ENCODE peak calls at places on chromosomes 12 and 14, in five cellular contexts. N is tibial artery, H is suprapubic skin, V is body of pancreas, C is OCI-LY7. T is an unnamed sample.

GRCh38 chr14:94043756-94044475 is 17.8 kb downstream of the OTUB2 start:
- DNase-seq in H (peak; percentile 46), V (no peak), C (no peak), N (peak; percentile 49), T (no peak)

GRCh38 chr14:105374389-105374788 is 23.9 kb upstream of the TEX22 start:
- DNase-seq in H (no peak), N (no peak), C (no peak), V (no peak), T (no peak)

GRCh38 chr14:103949386-103949785 is 7.1 kb upstream of the RD3L start:
- DNase-seq in V (no peak), C (no peak), H (no peak), N (no peak), T (no peak)

GRCh38 chr14:105473677-105474477 is 744 bp upstream of the CRIP2 start:
- DNase-seq in N (peak; percentile 98), C (no peak), H (peak; percentile 97), V (peak; percentile 88), T (peak; percentile 98)

GRCh38 chr12:53062011-53062961 is 12.4 kb downstream of the TNS2 start:
- DNase-seq in N (peak; percentile 72), H (peak; percentile 55), V (peak; percentile 13), C (no peak), T (no peak)

GRCh38 chr14:103408491-103409155 is 23.4 kb downstream of the MARK3 start:
- DNase-seq in H (no peak), N (no peak), V (peak; percentile 63), C (no peak), T (no peak)

GRCh38 chr14:61864329-61864898 is 102.2 kb downstream of the SNAPC1 start:
- DNase-seq in C (no peak), V (no peak), N (no peak), H (no peak), T (no peak)

GRCh38 chr12:78712834-78713455 is 151.6 kb upstream of the SYT1 start:
- DNase-seq in C (no peak), H (no peak), N (no peak), V (no peak), T (no peak)

GRCh38 chr12:109331546-109331945 is 16.2 kb upstream of the MYO1H start:
- DNase-seq in V (no peak), C (no peak), N (no peak), H (no peak), T (no peak)

GRCh38 chr12:111964935-111965334 is 48.0 kb downstream of the TMEM116 start:
- DNase-seq in C (no peak), V (no peak), N (no peak), H (no peak), T (no peak)

GRCh38 chr12:107760207-107760816 is 625 bp downstream of the PRDM4 start:
- DNase-seq in C (peak; percentile 55), V (peak; percentile 29), H (no peak), N (peak; percentile 69), T (no peak)

GRCh38 chr14:103243764-103244737 is 90.0 kb upstream of the EIF5 start:
- DNase-seq in H (no peak), V (no peak), C (no peak), N (peak; percentile 6), T (no peak)

GRCh38 chr12:78194448-78194847 is 363.8 kb downstream of the NAV3 start:
- DNase-seq in H (no peak), N (no peak), C (no peak), V (no peak), T (no peak)

GRCh38 chr14:58830121-58830520 is 192.4 kb downstream of the DACT1 start:
- DNase-seq in V (no peak), C (no peak), H (no peak), N (no peak), T (no peak)

GRCh38 chr12:111074559-111074958 is 154.2 kb upstream of the MYL2 start:
- DNase-seq in V (peak; percentile 61), C (no peak), N (peak; percentile 37), H (no peak), T (no peak)

GRCh38 chr14:85602366-85602765 is 72.4 kb downstream of the FLRT2 start:
- DNase-seq in V (no peak), H (no peak), N (no peak), C (no peak), T (no peak)

GRCh38 chr14:85604671-85605070 is 74.7 kb downstream of the FLRT2 start:
- DNase-seq in V (no peak), C (no peak), N (no peak), H (no peak), T (no peak)

GRCh38 chr14:85604021-85604420 is 74.1 kb downstream of the FLRT2 start:
- DNase-seq in C (no peak), H (no peak), N (no peak), V (no peak), T (no peak)

GRCh38 chr14:85599939-85600338 is 70.0 kb downstream of the FLRT2 start:
- DNase-seq in C (no peak), N (no peak), H (no peak), V (no peak), T (no peak)

DNA sequence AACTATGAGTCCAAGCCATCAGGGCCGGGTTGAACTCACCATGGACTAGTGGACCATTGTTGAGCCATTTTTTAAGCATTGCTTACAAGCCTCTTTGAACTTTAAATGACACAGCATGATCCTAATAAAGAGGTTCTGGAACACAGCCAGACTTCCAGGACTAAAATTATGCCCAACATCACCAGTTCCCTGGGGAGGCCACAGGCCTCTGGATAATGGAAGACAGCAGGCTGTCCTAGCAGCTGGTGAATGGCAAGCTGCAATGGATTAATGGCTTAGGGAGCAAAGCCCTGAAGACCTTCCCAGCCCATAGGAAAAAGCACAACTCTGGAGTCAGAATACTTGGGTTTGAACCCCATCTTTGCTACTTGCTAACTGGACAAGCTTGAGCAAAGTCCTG is 71.3 kb downstream of the FLRT2 start:
- DNase-seq in C (no peak), N (no peak), H (no peak), V (no peak), T (no peak)
- H3K27ac ChIP-seq in C (no peak overlapping the region), N (no peak overlapping the region), H (no peak overlapping the region), V (peak overlapping the region; percentile 61), T (no peak overlapping the region)

GRCh38 chr14:101876539-101876938 is 87.8 kb upstream of the DYNC1H1 start:
- DNase-seq in H (peak; percentile 86), C (peak; percentile 97), V (peak; percentile 29), N (peak; percentile 81), T (peak; percentile 22)

GRCh38 chr14:101880016-101880297 is 84.4 kb upstream of the DYNC1H1 start:
- DNase-seq in V (no peak), N (no peak), C (no peak), H (no peak), T (no peak)

GRCh38 chr14:101877766-101878165 is 86.6 kb upstream of the DYNC1H1 start:
- DNase-seq in H (no peak), V (no peak), C (no peak), N (no peak), T (no peak)

GRCh38 chr14:101879212-101880015 is 85.0 kb upstream of the DYNC1H1 start:
- DNase-seq in V (no peak), N (no peak), C (no peak), H (no peak), T (no peak)

GRCh38 chr14:101878222-101879211 is 85.9 kb upstream of the DYNC1H1 start:
- DNase-seq in N (no peak), V (peak; percentile 66), H (no peak), C (peak; percentile 44), T (no peak)
- H3K27ac ChIP-seq in N (no peak overlapping the region), V (peak overlapping the region; percentile 84), H (no peak overlapping the region), C (peak overlapping the region; percentile 98), T (no peak overlapping the region)

GRCh38 chr12:58359084-58359483 is 417.7 kb downstream of the ATP23 start:
- DNase-seq in H (peak; percentile 59), V (no peak), C (no peak), N (no peak), T (no peak)

GRCh38 chr12:58356794-58357193 is 415.4 kb downstream of the ATP23 start:
- DNase-seq in H (no peak), C (no peak), V (no peak), N (no peak), T (no peak)

GRCh38 chr12:58363971-58364370 is 422.6 kb downstream of the ATP23 start:
- DNase-seq in N (no peak), H (no peak), V (no peak), C (no peak), T (no peak)

DNA sequence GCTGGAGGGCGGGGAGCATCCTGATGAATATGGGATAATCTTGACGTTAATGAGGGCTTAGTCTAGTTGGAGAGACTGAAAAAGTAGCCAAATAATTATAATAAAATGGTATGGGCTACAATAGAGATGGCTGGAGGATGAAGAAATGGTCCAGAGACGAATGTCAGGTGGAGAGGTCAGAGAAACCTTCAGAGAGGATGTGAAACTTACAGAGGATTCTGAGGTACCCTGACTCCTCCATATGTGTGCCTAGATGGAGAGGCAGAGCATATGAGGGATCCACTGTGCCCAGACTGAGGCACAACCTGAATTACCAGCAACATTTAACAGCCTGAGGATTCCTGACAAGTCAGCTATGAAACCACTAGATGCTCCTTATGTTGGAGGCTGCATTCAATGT is 417.0 kb downstream of the ATP23 start:
- DNase-seq in H (no peak), V (no peak), C (no peak), N (no peak), T (no peak)
- H3K27ac ChIP-seq in H (no peak overlapping the region), V (no peak overlapping the region), C (no peak overlapping the region), N (no peak overlapping the region), T (no peak overlapping the region)

GRCh38 chr12:100154472-100155247 is 12.0 kb upstream of the BLTP3B start:
- DNase-seq in H (peak; percentile 79), N (peak; percentile 74), V (peak; percentile 71), C (peak; percentile 63), T (no peak)

GRCh38 chr12:100159391-100160104 is 16.9 kb upstream of the BLTP3B start:
- DNase-seq in V (no peak), N (no peak), C (no peak), H (no peak), T (no peak)

GRCh38 chr12:100156731-100157426 is 14.2 kb upstream of the BLTP3B start:
- DNase-seq in V (no peak), H (no peak), C (no peak), N (no peak), T (no peak)

GRCh38 chr12:100157427-100157821 is 14.8 kb upstream of the BLTP3B start:
- DNase-seq in H (no peak), N (no peak), C (no peak), V (no peak), T (no peak)

GRCh38 chr12:100158535-100158934 is 15.9 kb upstream of the BLTP3B start:
- DNase-seq in H (no peak), C (no peak), V (no peak), N (no peak), T (no peak)
- H3K27ac ChIP-seq in H (no peak overlapping the region), C (no peak overlapping the region), V (no peak overlapping the region), N (no peak overlapping the region), T (no peak overlapping the region)

GRCh38 chr12:32887058-32887457 is 9.5 kb downstream of the PKP2 start:
- DNase-seq in C (no peak), N (no peak), H (no peak), V (no peak), T (no peak)
- H3K27ac ChIP-seq in C (no peak overlapping the region), N (no peak overlapping the region), H (no peak overlapping the region), V (no peak overlapping the region), T (no peak overlapping the region)

GRCh38 chr12:121713257-121714155 is 954 bp downstream of the TMEM120B start:
- DNase-seq in H (peak; percentile 70), V (peak; percentile 15), N (peak; percentile 69), C (no peak), T (no peak)
- H3K27ac ChIP-seq in H (no peak overlapping the region), V (peak overlapping the region; percentile 93), N (peak overlapping the region; percentile 57), C (no peak overlapping the region), T (peak overlapping the region; percentile 44)

GRCh38 chr12:3129301-3130052 is 52.3 kb downstream of the TSPAN9 start:
- DNase-seq in H (no peak), N (no peak), V (no peak), C (no peak), T (no peak)
- H3K27ac ChIP-seq in H (no peak overlapping the region), N (peak overlapping the region; percentile 38), V (no peak overlapping the region), C (no peak overlapping the region), T (peak overlapping the region; percentile 67)

GRCh38 chr12:104748790-104749189 is 209.3 kb downstream of the SLC41A2 start:
- DNase-seq in N (peak; percentile 72), H (no peak), V (no peak), C (no peak), T (peak; percentile 60)
- H3K27ac ChIP-seq in N (peak overlapping the region; percentile 58), H (no peak overlapping the region), V (no peak overlapping the region), C (no peak overlapping the region), T (peak overlapping the region; percentile 72)